ENCODE peak calls at places on chromosomes 12 and 14, in seven cellular contexts. D is lung; L is NCI-H345; N is AG10803; S is NCI-H226; T is stimulated activated CD4-positive, alpha-beta T cell treated with anti-CD3 and anti-CD28 coated beads, Interleukin-4, amount 100 ng/mL, for 48 hours; R is lower leg skin. E is an unnamed sample.

GRCh38 chr14:80930095-80930494 is 11.4 kb downstream of the CEP128 start:
- DNase-seq in L (no peak), T (no peak), N (no peak), R (no peak), S (no peak), D (no peak), E (no peak)

GRCh38 chr12:101594700-101595099 is at the start of gene MYBPC1:
- DNase-seq in L (no peak), S (no peak), D (no peak), T (no peak), R (no peak), N (no peak), E (no peak)

GRCh38 chr14:20553024-20553423 is 7.8 kb downstream of the RNASE9 start:
- DNase-seq in N (no peak), R (no peak), D (no peak), L (no peak), S (no peak), T (no peak), E (no peak)

GRCh38 chr12:77133566-77133965 is 68.2 kb upstream of the E2F7 start:
- DNase-seq in D (no peak), T (peak), L (no peak), S (peak), R (no peak), N (peak), E (peak)

GRCh38 chr14:105863296-105864108 is 337.1 kb downstream of the TMEM121 start:
- DNase-seq in L (no peak), T (no peak), R (peak), S (no peak), N (no peak), D (no peak), E (no peak)

GRCh38 chr14:22657861-22658260 is 13.7 kb upstream of the OR6J1 start:
- DNase-seq in L (no peak), S (no peak), N (peak), T (no peak), D (no peak), R (no peak), E (no peak)

GRCh38 chr12:114673169-114673833 is 10.7 kb downstream of the TBX3 start:
- DNase-seq in N (peak), L (no peak), T (no peak), D (no peak), R (no peak), S (no peak), E (no peak)

GRCh38 chr14:89794096-89794495 is 160.4 kb downstream of the EFCAB11 start:
- DNase-seq in N (peak), T (no peak), D (no peak), R (peak), L (no peak), S (no peak), E (no peak)

GRCh38 chr14:73785834-73786631 is 65.6 kb upstream of the PTGR2 start:
- DNase-seq in D (peak), R (peak), T (peak), N (peak), L (no peak), S (peak), E (peak)

GRCh38 chr12:130916251-130916911 is 37.3 kb upstream of the ADGRD1 start:
- DNase-seq in S (peak), D (peak), N (peak), T (peak), R (peak), L (peak), E (peak)

GRCh38 chr12:103852498-103852992 is 11.5 kb upstream of the NT5DC3 start:
- DNase-seq in T (no peak), L (peak), S (peak), N (no peak), D (no peak), R (no peak), E (no peak)

GRCh38 chr12:126069549-126070165 is 1004.4 kb downstream of the AACS start:
- DNase-seq in N (peak), S (no peak), R (no peak), T (peak), D (peak), L (peak), E (no peak)

GRCh38 chr12:66774921-66775320 is 96.0 kb upstream of the GRIP1 start:
- DNase-seq in S (no peak), T (no peak), L (no peak), R (no peak), D (no peak), N (no peak), E (no peak)

E was measured in heart right ventricle.